ENCODE peak calls at places on chromosomes 6 and 20, in ten cellular contexts. One of them, this sample, is unnamed. For H3K4me1 and H3K27me3, the result is how much of the 10 kb centered on the place peaks cover.

GRCh38 chr6:136737343-136738177 is 54.7 kb downstream of the MAP3K5 start:
- DNase-seq in mesenchymal stem cell: peak
- DNase-seq in lower lobe of right lung: no peak
- DNase-seq in HAP-1: no peak
- DNase-seq in spleen: no peak
- DNase-seq in endodermal cell: peak
- DNase-seq in tibial nerve: no peak
- DNase-seq in GM23248: peak
- DNase-seq in psoas muscle: no peak
- DNase-seq in left ventricle myocardium inferior: no peak
- DNase-seq in this sample: no peak

GRCh38 chr6:16265351-16266341 is 27.3 kb downstream of the GMPR start:
- DNase-seq in mesenchymal stem cell: no peak
- DNase-seq in lower lobe of right lung: no peak
- DNase-seq in HAP-1: no peak
- DNase-seq in spleen: no peak
- DNase-seq in endodermal cell: no peak
- DNase-seq in tibial nerve: no peak
- DNase-seq in GM23248: no peak
- DNase-seq in psoas muscle: no peak
- DNase-seq in left ventricle myocardium inferior: no peak
- DNase-seq in this sample: no peak

GRCh38 chr6:35755525-35755924 is 18.7 kb downstream of the ARMC12 start:
- DNase-seq in mesenchymal stem cell: no peak
- DNase-seq in lower lobe of right lung: no peak
- DNase-seq in HAP-1: no peak
- DNase-seq in spleen: no peak
- DNase-seq in endodermal cell: no peak
- DNase-seq in tibial nerve: no peak
- DNase-seq in GM23248: no peak
- DNase-seq in psoas muscle: no peak
- DNase-seq in left ventricle myocardium inferior: no peak
- DNase-seq in this sample: no peak

GRCh38 chr6:132054525-132054924 is 103.4 kb upstream of the CCN2 start:
- DNase-seq in mesenchymal stem cell: peak
- DNase-seq in lower lobe of right lung: no peak
- DNase-seq in HAP-1: no peak
- DNase-seq in spleen: no peak
- DNase-seq in endodermal cell: no peak
- DNase-seq in tibial nerve: no peak
- DNase-seq in GM23248: peak
- DNase-seq in psoas muscle: no peak
- DNase-seq in left ventricle myocardium inferior: no peak
- DNase-seq in this sample: no peak

GRCh38 chr6:113634352-113635163 is 222.6 kb upstream of the MARCKS start:
- DNase-seq in mesenchymal stem cell: peak
- DNase-seq in lower lobe of right lung: no peak
- DNase-seq in HAP-1: no peak
- DNase-seq in spleen: no peak
- DNase-seq in endodermal cell: no peak
- DNase-seq in tibial nerve: no peak
- DNase-seq in GM23248: peak
- DNase-seq in psoas muscle: no peak
- DNase-seq in left ventricle myocardium inferior: no peak
- DNase-seq in this sample: no peak

GRCh38 chr20:37681384-37681977 is 12.3 kb upstream of the CTNNBL1 start:
- DNase-seq in mesenchymal stem cell: no peak
- DNase-seq in lower lobe of right lung: no peak
- DNase-seq in HAP-1: no peak
- DNase-seq in spleen: no peak
- DNase-seq in endodermal cell: peak
- DNase-seq in tibial nerve: no peak
- DNase-seq in GM23248: no peak
- DNase-seq in psoas muscle: no peak
- DNase-seq in left ventricle myocardium inferior: no peak
- DNase-seq in this sample: no peak

GRCh38 chr6:25085761-25086160 is 150.0 kb upstream of the RIPOR2 start:
- DNase-seq in mesenchymal stem cell: no peak
- DNase-seq in lower lobe of right lung: no peak
- DNase-seq in HAP-1: no peak
- DNase-seq in spleen: no peak
- DNase-seq in endodermal cell: no peak
- DNase-seq in tibial nerve: no peak
- DNase-seq in GM23248: no peak
- DNase-seq in psoas muscle: no peak
- DNase-seq in left ventricle myocardium inferior: no peak
- DNase-seq in this sample: no peak

GRCh38 chr6:23414204-23414501 is 711.9 kb upstream of the NRSN1 start:
- DNase-seq in mesenchymal stem cell: peak
- DNase-seq in lower lobe of right lung: no peak
- DNase-seq in HAP-1: no peak
- DNase-seq in spleen: no peak
- DNase-seq in endodermal cell: no peak
- DNase-seq in tibial nerve: no peak
- DNase-seq in GM23248: peak
- DNase-seq in psoas muscle: no peak
- DNase-seq in left ventricle myocardium inferior: no peak
- DNase-seq in this sample: no peak

GRCh38 chr20:35598476-35598875 is 17.2 kb upstream of the SPAG4 start:
- DNase-seq in mesenchymal stem cell: no peak
- DNase-seq in lower lobe of right lung: no peak
- DNase-seq in HAP-1: no peak
- DNase-seq in spleen: peak
- DNase-seq in endodermal cell: no peak
- DNase-seq in tibial nerve: no peak
- DNase-seq in GM23248: no peak
- DNase-seq in psoas muscle: no peak
- DNase-seq in left ventricle myocardium inferior: no peak
- DNase-seq in this sample: no peak

GRCh38 chr20:7744411-7744810 is 195.8 kb downstream of the HAO1 start:
- DNase-seq in mesenchymal stem cell: peak
- DNase-seq in lower lobe of right lung: no peak
- DNase-seq in HAP-1: no peak
- DNase-seq in spleen: no peak
- DNase-seq in endodermal cell: no peak
- DNase-seq in tibial nerve: no peak
- DNase-seq in GM23248: peak
- DNase-seq in psoas muscle: no peak
- DNase-seq in left ventricle myocardium inferior: no peak
- DNase-seq in this sample: no peak

GRCh38 chr20:49672109-49672681 is 41.5 kb downstream of the B4GALT5 start:
- DNase-seq in mesenchymal stem cell: no peak
- DNase-seq in lower lobe of right lung: no peak
- DNase-seq in HAP-1: no peak
- DNase-seq in spleen: no peak
- DNase-seq in endodermal cell: no peak
- DNase-seq in tibial nerve: no peak
- DNase-seq in GM23248: no peak
- DNase-seq in psoas muscle: no peak
- DNase-seq in left ventricle myocardium inferior: no peak
- DNase-seq in this sample: no peak

GRCh38 chr20:63309261-63310071 is 16.5 kb downstream of the COL20A1 start:
- DNase-seq in mesenchymal stem cell: peak
- DNase-seq in lower lobe of right lung: no peak
- DNase-seq in HAP-1: peak
- DNase-seq in spleen: no peak
- DNase-seq in endodermal cell: peak
- DNase-seq in tibial nerve: no peak
- DNase-seq in GM23248: peak
- DNase-seq in psoas muscle: peak
- DNase-seq in left ventricle myocardium inferior: peak
- DNase-seq in this sample: no peak

GRCh38 chr6:31042801-31043200 is 32.5 kb downstream of the MUC22 start:
- DNase-seq in mesenchymal stem cell: peak
- DNase-seq in lower lobe of right lung: peak
- DNase-seq in HAP-1: peak
- DNase-seq in spleen: no peak
- DNase-seq in endodermal cell: peak
- DNase-seq in tibial nerve: peak
- DNase-seq in GM23248: peak
- DNase-seq in psoas muscle: peak
- DNase-seq in left ventricle myocardium inferior: peak
- DNase-seq in this sample: no peak

GRCh38 chr6:110410534-110410933 is 4.8 kb downstream of the DDO start:
- DNase-seq in mesenchymal stem cell: no peak
- DNase-seq in lower lobe of right lung: no peak
- DNase-seq in HAP-1: no peak
- DNase-seq in spleen: no peak
- DNase-seq in endodermal cell: no peak
- DNase-seq in tibial nerve: no peak
- DNase-seq in GM23248: no peak
- DNase-seq in psoas muscle: no peak
- DNase-seq in left ventricle myocardium inferior: no peak
- DNase-seq in this sample: no peak

GRCh38 chr6:117600008-117600743 is 2.1 kb downstream of the GOPC start:
- DNase-seq in mesenchymal stem cell: no peak
- DNase-seq in lower lobe of right lung: no peak
- DNase-seq in HAP-1: peak
- DNase-seq in spleen: no peak
- DNase-seq in endodermal cell: no peak
- DNase-seq in tibial nerve: no peak
- DNase-seq in GM23248: peak
- DNase-seq in psoas muscle: no peak
- DNase-seq in left ventricle myocardium inferior: no peak
- DNase-seq in this sample: no peak

GRCh38 chr6:88804701-88805100 is 158.7 kb downstream of the RNGTT start:
- DNase-seq in mesenchymal stem cell: no peak
- DNase-seq in lower lobe of right lung: no peak
- DNase-seq in HAP-1: no peak
- DNase-seq in spleen: no peak
- DNase-seq in endodermal cell: no peak
- DNase-seq in tibial nerve: no peak
- DNase-seq in GM23248: peak
- DNase-seq in psoas muscle: no peak
- DNase-seq in left ventricle myocardium inferior: no peak
- DNase-seq in this sample: no peak

GRCh38 chr6:31363809-31364208 is 6.8 kb upstream of the HLA-B start:
- DNase-seq in mesenchymal stem cell: no peak
- DNase-seq in lower lobe of right lung: no peak
- DNase-seq in HAP-1: no peak
- DNase-seq in spleen: no peak
- DNase-seq in endodermal cell: no peak
- DNase-seq in tibial nerve: no peak
- DNase-seq in GM23248: no peak
- DNase-seq in psoas muscle: no peak
- DNase-seq in left ventricle myocardium inferior: no peak
- DNase-seq in this sample: no peak

GRCh38 chr20:46572181-46572580 is 21.7 kb upstream of the OCSTAMP start:
- DNase-seq in mesenchymal stem cell: no peak
- DNase-seq in lower lobe of right lung: no peak
- DNase-seq in HAP-1: no peak
- DNase-seq in spleen: no peak
- DNase-seq in endodermal cell: no peak
- DNase-seq in tibial nerve: peak
- DNase-seq in GM23248: no peak
- DNase-seq in psoas muscle: no peak
- DNase-seq in left ventricle myocardium inferior: peak
- DNase-seq in this sample: no peak

GRCh38 chr6:151630387-151630786 is 136.6 kb downstream of the CCDC170 start:
- DNase-seq in mesenchymal stem cell: no peak
- DNase-seq in lower lobe of right lung: no peak
- DNase-seq in HAP-1: no peak
- DNase-seq in spleen: no peak
- DNase-seq in endodermal cell: no peak
- DNase-seq in tibial nerve: no peak
- DNase-seq in GM23248: no peak
- DNase-seq in psoas muscle: no peak
- DNase-seq in left ventricle myocardium inferior: no peak
- DNase-seq in this sample: no peak

GRCh38 chr20:22563062-22563965 is 21.1 kb downstream of the FOXA2 start:
- DNase-seq in mesenchymal stem cell: no peak
- DNase-seq in lower lobe of right lung: no peak
- DNase-seq in HAP-1: no peak
- DNase-seq in spleen: no peak
- DNase-seq in endodermal cell: no peak
- DNase-seq in tibial nerve: no peak
- DNase-seq in GM23248: no peak
- DNase-seq in psoas muscle: no peak
- DNase-seq in left ventricle myocardium inferior: no peak
- DNase-seq in this sample: no peak
- H3K4me1 ChIP-seq in mesenchymal stem cell: under half
- H3K4me1 ChIP-seq in lower lobe of right lung: under half
- H3K4me1 ChIP-seq in HAP-1: under half
- H3K4me1 ChIP-seq in spleen: under half
- H3K4me1 ChIP-seq in endodermal cell: under half
- H3K4me1 ChIP-seq in tibial nerve: under half
- H3K4me1 ChIP-seq in GM23248: under half
- H3K4me1 ChIP-seq in psoas muscle: under half
- H3K4me1 ChIP-seq in left ventricle myocardium inferior: under half
- H3K4me1 ChIP-seq in this sample: under half

DNA sequence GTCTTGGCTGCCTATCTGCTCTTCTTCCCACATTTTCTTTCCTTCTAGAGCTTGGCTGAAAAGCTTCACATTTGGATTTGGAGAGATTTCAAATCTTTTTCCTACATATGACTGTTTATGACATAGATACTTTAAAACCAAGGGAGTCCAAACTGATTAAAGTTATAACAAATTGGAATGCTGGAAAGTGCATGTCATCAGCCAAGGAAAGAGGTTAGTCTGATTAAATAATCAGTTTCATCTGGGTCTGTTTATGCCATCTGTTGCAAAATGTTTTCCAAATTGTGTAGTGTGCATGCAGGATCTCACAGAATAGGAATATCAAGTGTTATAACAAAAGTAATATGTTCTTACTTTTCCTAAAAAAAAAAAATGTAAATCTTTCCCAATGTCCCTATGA is 230.3 kb upstream of the FOXQ1 start:
- DNase-seq in mesenchymal stem cell: peak
- DNase-seq in lower lobe of right lung: no peak
- DNase-seq in HAP-1: no peak
- DNase-seq in spleen: no peak
- DNase-seq in endodermal cell: no peak
- DNase-seq in tibial nerve: no peak
- DNase-seq in GM23248: peak
- DNase-seq in psoas muscle: no peak
- DNase-seq in left ventricle myocardium inferior: no peak
- DNase-seq in this sample: no peak
- H3K27me3 ChIP-seq in mesenchymal stem cell: under half
- H3K27me3 ChIP-seq in lower lobe of right lung: under half
- H3K27me3 ChIP-seq in HAP-1: under half
- H3K27me3 ChIP-seq in spleen: under half
- H3K27me3 ChIP-seq in endodermal cell: under half
- H3K27me3 ChIP-seq in tibial nerve: under half
- H3K27me3 ChIP-seq in GM23248: under half
- H3K27me3 ChIP-seq in psoas muscle: under half
- H3K27me3 ChIP-seq in left ventricle myocardium inferior: under half
- H3K27me3 ChIP-seq in this sample: under half

GRCh38 chr6:33758807-33759206 is 12.1 kb upstream of the IP6K3 start:
- DNase-seq in mesenchymal stem cell: peak
- DNase-seq in lower lobe of right lung: no peak
- DNase-seq in HAP-1: no peak
- DNase-seq in spleen: no peak
- DNase-seq in endodermal cell: no peak
- DNase-seq in tibial nerve: no peak
- DNase-seq in GM23248: no peak
- DNase-seq in psoas muscle: no peak
- DNase-seq in left ventricle myocardium inferior: no peak
- DNase-seq in this sample: no peak
- H3K4me1 ChIP-seq in mesenchymal stem cell: under half
- H3K4me1 ChIP-seq in lower lobe of right lung: under half
- H3K4me1 ChIP-seq in HAP-1: under half
- H3K4me1 ChIP-seq in spleen: under half
- H3K4me1 ChIP-seq in endodermal cell: under half
- H3K4me1 ChIP-seq in tibial nerve: under half
- H3K4me1 ChIP-seq in GM23248: under half
- H3K4me1 ChIP-seq in psoas muscle: under half
- H3K4me1 ChIP-seq in left ventricle myocardium inferior: under half
- H3K4me1 ChIP-seq in this sample: under half

GRCh38 chr6:1371933-1372332 is 17.4 kb upstream of the FOXF2 start:
- DNase-seq in mesenchymal stem cell: no peak
- DNase-seq in lower lobe of right lung: no peak
- DNase-seq in HAP-1: no peak
- DNase-seq in spleen: no peak
- DNase-seq in endodermal cell: no peak
- DNase-seq in tibial nerve: no peak
- DNase-seq in GM23248: no peak
- DNase-seq in psoas muscle: no peak
- DNase-seq in left ventricle myocardium inferior: no peak
- DNase-seq in this sample: no peak
- H3K27me3 ChIP-seq in mesenchymal stem cell: half or more
- H3K27me3 ChIP-seq in lower lobe of right lung: under half
- H3K27me3 ChIP-seq in HAP-1: under half
- H3K27me3 ChIP-seq in spleen: under half
- H3K27me3 ChIP-seq in endodermal cell: half or more
- H3K27me3 ChIP-seq in tibial nerve: under half
- H3K27me3 ChIP-seq in GM23248: under half
- H3K27me3 ChIP-seq in psoas muscle: half or more
- H3K27me3 ChIP-seq in left ventricle myocardium inferior: half or more
- H3K27me3 ChIP-seq in this sample: under half

This sample was measured in upper lobe of right lung.